ENCODE peak calls at places on chromosomes 3 and 15, in nine cellular contexts. O is cardiac fibroblast, Y is RCC 7860, X is coronary artery, G is non-pigmented ciliary epithelial cell, Q is hepatic stellate cell, V is GM04504, I is T-helper 2 cell, C is H9. K is an unnamed sample.

GRCh38 chr3:53258600-53259426 is 3.0 kb upstream of the TKT start:
- DNase-seq in O (no peak), Y (no peak), X (no peak), G (no peak), Q (no peak), V (no peak), I (no peak), C (peak), K (no peak)

GRCh38 chr3:140316461-140316860 is 361.4 kb upstream of the TRIM42 start:
- DNase-seq in O (no peak), Y (no peak), X (no peak), G (no peak), Q (no peak), V (no peak), I (no peak), C (no peak), K (no peak)

GRCh38 chr3:98172621-98173020 is 6.1 kb downstream of the OR5H15 start:
- DNase-seq in O (no peak), Y (no peak), X (no peak), G (no peak), Q (no peak), V (no peak), I (no peak), C (no peak), K (no peak)

GRCh38 chr15:35078221-35078915 is 6.7 kb downstream of the NANOGP8 start:
- DNase-seq in O (peak), Y (peak), X (no peak), G (peak), Q (peak), V (no peak), I (no peak), C (peak), K (no peak)

GRCh38 chr15:79037848-79038247 is 52.7 kb downstream of the RASGRF1 start:
- DNase-seq in O (no peak), Y (no peak), X (no peak), G (no peak), Q (no peak), V (no peak), I (no peak), C (no peak), K (no peak)

GRCh38 chr3:138332472-138333073 is 2.9 kb upstream of the NME9 start:
- DNase-seq in O (peak), Y (peak), X (no peak), G (no peak), Q (peak), V (no peak), I (no peak), C (no peak), K (no peak)

GRCh38 chr3:25423780-25424179 is 4.3 kb upstream of the RARB start:
- DNase-seq in O (peak), Y (no peak), X (no peak), G (no peak), Q (peak), V (peak), I (no peak), C (no peak), K (no peak)

GRCh38 chr15:40925863-40926658 is 3.1 kb upstream of the DLL4 start:
- DNase-seq in O (no peak), Y (no peak), X (no peak), G (no peak), Q (no peak), V (no peak), I (no peak), C (peak), K (peak)